ENCODE peak calls at places on chromosomes 2 and 18, in four cellular contexts. One of them, this sample, is unnamed.

GRCh38 chr2:215542690-215543089 is 106.8 kb upstream of the FN1 start:
- DNase-seq in GM23248: no peak
- DNase-seq in Peyer's patch: no peak
- DNase-seq in activated CD4-positive, alpha-beta memory T cell treated with anti-CD3 and anti-CD28 coated beads for 36 hours: no peak
- DNase-seq in this sample: no peak

GRCh38 chr18:54740146-54740844 is 88.0 kb upstream of the RAB27B start:
- DNase-seq in GM23248: peak
- DNase-seq in Peyer's patch: no peak
- DNase-seq in activated CD4-positive, alpha-beta memory T cell treated with anti-CD3 and anti-CD28 coated beads for 36 hours: no peak
- DNase-seq in this sample: no peak

GRCh38 chr2:95158891-95159619 is 593 bp downstream of the ZNF514 start:
- DNase-seq in GM23248: peak
- DNase-seq in Peyer's patch: peak
- DNase-seq in activated CD4-positive, alpha-beta memory T cell treated with anti-CD3 and anti-CD28 coated beads for 36 hours: peak
- DNase-seq in this sample: peak

GRCh38 chr2:237691908-237692600 is 64.7 kb downstream of the LRRFIP1 start:
- DNase-seq in GM23248: peak
- DNase-seq in Peyer's patch: peak
- DNase-seq in activated CD4-positive, alpha-beta memory T cell treated with anti-CD3 and anti-CD28 coated beads for 36 hours: peak
- DNase-seq in this sample: peak

GRCh38 chr18:54119524-54120019 is 104.9 kb downstream of the MBD2 start:
- DNase-seq in GM23248: peak
- DNase-seq in Peyer's patch: no peak
- DNase-seq in activated CD4-positive, alpha-beta memory T cell treated with anti-CD3 and anti-CD28 coated beads for 36 hours: no peak
- DNase-seq in this sample: no peak

GRCh38 chr2:38496927-38497669 is 105.6 kb downstream of the HNRNPLL start:
- DNase-seq in GM23248: peak
- DNase-seq in Peyer's patch: no peak
- DNase-seq in activated CD4-positive, alpha-beta memory T cell treated with anti-CD3 and anti-CD28 coated beads for 36 hours: no peak
- DNase-seq in this sample: peak

GRCh38 chr2:164644036-164644700 is 22.9 kb upstream of the GRB14 start:
- DNase-seq in GM23248: no peak
- DNase-seq in Peyer's patch: no peak
- DNase-seq in activated CD4-positive, alpha-beta memory T cell treated with anti-CD3 and anti-CD28 coated beads for 36 hours: no peak
- DNase-seq in this sample: no peak

GRCh38 chr2:159497256-159497655 is 119.1 kb downstream of the BAZ2B start:
- DNase-seq in GM23248: peak
- DNase-seq in Peyer's patch: no peak
- DNase-seq in activated CD4-positive, alpha-beta memory T cell treated with anti-CD3 and anti-CD28 coated beads for 36 hours: no peak
- DNase-seq in this sample: no peak

GRCh38 chr2:130728007-130728454 is 839 bp upstream of the GPR148 start:
- DNase-seq in GM23248: peak
- DNase-seq in Peyer's patch: no peak
- DNase-seq in activated CD4-positive, alpha-beta memory T cell treated with anti-CD3 and anti-CD28 coated beads for 36 hours: peak
- DNase-seq in this sample: no peak

GRCh38 chr2:37625781-37626548 is 45.5 kb downstream of the CDC42EP3 start:
- DNase-seq in GM23248: peak
- DNase-seq in Peyer's patch: peak
- DNase-seq in activated CD4-positive, alpha-beta memory T cell treated with anti-CD3 and anti-CD28 coated beads for 36 hours: peak
- DNase-seq in this sample: no peak

GRCh38 chr2:241553981-241554380 is 4.6 kb upstream of the BOK start:
- DNase-seq in GM23248: no peak
- DNase-seq in Peyer's patch: no peak
- DNase-seq in activated CD4-positive, alpha-beta memory T cell treated with anti-CD3 and anti-CD28 coated beads for 36 hours: no peak
- DNase-seq in this sample: no peak

GRCh38 chr2:203022751-203023150 is 8.1 kb downstream of the NBEAL1 start:
- DNase-seq in GM23248: peak
- DNase-seq in Peyer's patch: no peak
- DNase-seq in activated CD4-positive, alpha-beta memory T cell treated with anti-CD3 and anti-CD28 coated beads for 36 hours: no peak
- DNase-seq in this sample: no peak

GRCh38 chr2:104249666-104250065 is 604.2 kb upstream of the POU3F3 start:
- DNase-seq in GM23248: no peak
- DNase-seq in Peyer's patch: no peak
- DNase-seq in activated CD4-positive, alpha-beta memory T cell treated with anti-CD3 and anti-CD28 coated beads for 36 hours: no peak
- DNase-seq in this sample: no peak

GRCh38 chr2:44777542-44777941 is 164.0 kb upstream of the SIX3 start:
- DNase-seq in GM23248: peak
- DNase-seq in Peyer's patch: peak
- DNase-seq in activated CD4-positive, alpha-beta memory T cell treated with anti-CD3 and anti-CD28 coated beads for 36 hours: no peak
- DNase-seq in this sample: no peak

GRCh38 chr2:235595420-235596010 is 101.7 kb downstream of the AGAP1 start:
- DNase-seq in GM23248: peak
- DNase-seq in Peyer's patch: peak
- DNase-seq in activated CD4-positive, alpha-beta memory T cell treated with anti-CD3 and anti-CD28 coated beads for 36 hours: peak
- DNase-seq in this sample: peak

GRCh38 chr2:190976521-190976920 is 37.5 kb downstream of the STAT1 start:
- DNase-seq in GM23248: no peak
- DNase-seq in Peyer's patch: no peak
- DNase-seq in activated CD4-positive, alpha-beta memory T cell treated with anti-CD3 and anti-CD28 coated beads for 36 hours: no peak
- DNase-seq in this sample: no peak

GRCh38 chr18:76410660-76411417 is 84.2 kb downstream of the ZNF516 start:
- DNase-seq in GM23248: no peak
- DNase-seq in Peyer's patch: no peak
- DNase-seq in activated CD4-positive, alpha-beta memory T cell treated with anti-CD3 and anti-CD28 coated beads for 36 hours: peak
- DNase-seq in this sample: no peak

GRCh38 chr2:56117764-56118163 is 66.0 kb upstream of the CCDC85A start:
- DNase-seq in GM23248: no peak
- DNase-seq in Peyer's patch: no peak
- DNase-seq in activated CD4-positive, alpha-beta memory T cell treated with anti-CD3 and anti-CD28 coated beads for 36 hours: no peak
- DNase-seq in this sample: no peak

GRCh38 chr2:163187119-163187518 is 348.6 kb upstream of the KCNH7 start:
- DNase-seq in GM23248: no peak
- DNase-seq in Peyer's patch: no peak
- DNase-seq in activated CD4-positive, alpha-beta memory T cell treated with anti-CD3 and anti-CD28 coated beads for 36 hours: no peak
- DNase-seq in this sample: no peak